ENCODE peak calls at places on chromosomes 4 and X, in nine cellular contexts. One of them, this sample, is unnamed.

GRCh38 chr4:38678078-38678477 is 14.1 kb downstream of the KLF3 start:
- DNase-seq in hepatocyte: no peak
- DNase-seq in GM23338: no peak
- DNase-seq in HCT116: no peak
- DNase-seq in OCI-LY7: no peak
- DNase-seq in MM.1S: no peak
- DNase-seq in neural progenitor cell: no peak
- DNase-seq in SK-N-SH: no peak
- DNase-seq in PC-3: no peak
- DNase-seq in this sample: peak

GRCh38 chr4:53781614-53782467 is 190.6 kb upstream of the LNX1 start:
- DNase-seq in PC-3: peak
- DNase-seq in neural progenitor cell: no peak
- DNase-seq in OCI-LY7: no peak
- DNase-seq in MM.1S: no peak
- DNase-seq in hepatocyte: no peak
- DNase-seq in GM23338: no peak
- DNase-seq in SK-N-SH: no peak
- DNase-seq in HCT116: no peak
- DNase-seq in this sample: no peak

GRCh38 chrX:340121-340520 is 21.5 kb upstream of the GTPBP6 start:
- DNase-seq in OCI-LY7: no peak
- DNase-seq in neural progenitor cell: no peak
- DNase-seq in HCT116: no peak
- DNase-seq in GM23338: no peak
- DNase-seq in hepatocyte: no peak
- DNase-seq in SK-N-SH: no peak
- DNase-seq in PC-3: no peak
- DNase-seq in MM.1S: no peak
- DNase-seq in this sample: no peak

GRCh38 chr4:142222127-142222526 is 585.7 kb downstream of the IL15 start:
- DNase-seq in SK-N-SH: no peak
- DNase-seq in OCI-LY7: no peak
- DNase-seq in GM23338: no peak
- DNase-seq in MM.1S: no peak
- DNase-seq in neural progenitor cell: no peak
- DNase-seq in HCT116: no peak
- DNase-seq in hepatocyte: no peak
- DNase-seq in PC-3: peak
- DNase-seq in this sample: peak

GRCh38 chr4:141352775-141353544 is 132.3 kb downstream of the ZNF330 start:
- DNase-seq in HCT116: no peak
- DNase-seq in PC-3: peak
- DNase-seq in OCI-LY7: no peak
- DNase-seq in SK-N-SH: no peak
- DNase-seq in MM.1S: no peak
- DNase-seq in hepatocyte: no peak
- DNase-seq in GM23338: peak
- DNase-seq in neural progenitor cell: peak
- DNase-seq in this sample: peak

GRCh38 chrX:152601848-152602616 is 35.7 kb upstream of the GABRQ start:
- DNase-seq in neural progenitor cell: peak
- DNase-seq in MM.1S: no peak
- DNase-seq in PC-3: peak
- DNase-seq in GM23338: peak
- DNase-seq in SK-N-SH: peak
- DNase-seq in hepatocyte: no peak
- DNase-seq in HCT116: peak
- DNase-seq in OCI-LY7: peak
- DNase-seq in this sample: peak

GRCh38 chr4:1752284-1753041 is 31.1 kb downstream of the TACC3 start:
- DNase-seq in GM23338: peak
- DNase-seq in PC-3: no peak
- DNase-seq in MM.1S: no peak
- DNase-seq in hepatocyte: no peak
- DNase-seq in SK-N-SH: no peak
- DNase-seq in HCT116: no peak
- DNase-seq in OCI-LY7: no peak
- DNase-seq in neural progenitor cell: no peak
- DNase-seq in this sample: no peak

GRCh38 chr4:3047464-3048286 is 26.7 kb downstream of the HTT-AS start:
- DNase-seq in HCT116: peak
- DNase-seq in GM23338: peak
- DNase-seq in hepatocyte: peak
- DNase-seq in PC-3: peak
- DNase-seq in MM.1S: peak
- DNase-seq in neural progenitor cell: peak
- DNase-seq in OCI-LY7: peak
- DNase-seq in SK-N-SH: peak
- DNase-seq in this sample: peak

GRCh38 chrX:80486299-80486698 is 66.1 kb downstream of the TENT5D start:
- DNase-seq in GM23338: no peak
- DNase-seq in OCI-LY7: no peak
- DNase-seq in neural progenitor cell: no peak
- DNase-seq in PC-3: no peak
- DNase-seq in HCT116: no peak
- DNase-seq in MM.1S: no peak
- DNase-seq in SK-N-SH: no peak
- DNase-seq in hepatocyte: no peak
- DNase-seq in this sample: no peak

GRCh38 chr4:53196195-53196641 is 169.6 kb downstream of the SCFD2 start:
- DNase-seq in PC-3: no peak
- DNase-seq in SK-N-SH: peak
- DNase-seq in GM23338: no peak
- DNase-seq in HCT116: no peak
- DNase-seq in hepatocyte: peak
- DNase-seq in MM.1S: no peak
- DNase-seq in neural progenitor cell: no peak
- DNase-seq in OCI-LY7: no peak
- DNase-seq in this sample: peak

DNA sequence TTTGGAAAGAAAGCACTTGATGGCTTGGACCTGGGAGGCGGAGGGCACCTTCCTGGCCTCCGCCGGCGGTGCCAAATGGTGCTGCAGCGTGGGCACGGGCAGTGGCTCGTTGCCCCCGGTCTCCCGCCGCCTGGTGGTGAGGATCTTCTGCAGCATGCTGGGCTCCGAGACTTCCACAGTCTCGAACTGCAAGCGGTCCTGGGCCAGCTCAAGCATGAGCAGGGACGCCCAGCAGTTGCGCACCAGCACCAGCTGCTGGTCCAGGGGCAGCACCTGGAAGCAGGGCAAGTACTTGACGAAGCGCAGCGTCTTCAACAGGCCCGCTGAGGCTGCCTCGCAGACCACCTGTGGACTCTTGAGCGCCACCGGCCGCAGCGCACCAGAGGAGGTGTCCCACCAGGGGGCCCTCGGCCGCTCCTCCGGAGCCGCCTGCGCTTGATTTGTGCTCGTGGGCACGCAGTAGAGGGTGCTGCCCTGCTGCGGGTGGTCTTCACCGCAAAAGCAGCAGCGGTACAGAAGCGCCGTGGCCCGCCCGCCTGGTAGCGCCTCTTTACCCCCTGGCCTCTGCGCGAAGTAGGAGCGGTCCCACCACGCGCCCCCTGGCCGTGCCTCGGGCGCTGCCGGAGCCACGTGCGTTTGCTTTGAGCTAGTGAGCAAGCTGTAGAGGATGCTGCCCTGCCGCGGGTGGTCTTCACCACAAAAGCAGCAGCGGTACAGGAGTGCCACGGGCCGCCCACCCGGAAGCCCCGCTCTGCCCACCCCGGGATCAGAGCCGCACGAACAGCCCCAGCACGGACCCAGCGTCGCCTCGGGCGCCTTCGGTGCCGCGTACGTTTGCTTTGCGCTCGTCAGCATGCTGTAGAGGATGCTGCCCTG is 689 bp downstream of the NR0B1 start:
- DNase-seq in OCI-LY7: no peak
- DNase-seq in MM.1S: no peak
- DNase-seq in PC-3: no peak
- DNase-seq in hepatocyte: peak
- DNase-seq in neural progenitor cell: peak
- DNase-seq in HCT116: no peak
- DNase-seq in GM23338: peak
- DNase-seq in SK-N-SH: peak
- DNase-seq in this sample: peak
- H3K4me2 ChIP-seq in OCI-LY7: no peak
- H3K4me2 ChIP-seq in MM.1S: no peak
- H3K4me2 ChIP-seq in PC-3: no peak
- H3K4me2 ChIP-seq in hepatocyte: peak
- H3K4me2 ChIP-seq in neural progenitor cell: peak
- H3K4me2 ChIP-seq in HCT116: no peak
- H3K4me2 ChIP-seq in GM23338: peak
- H3K4me2 ChIP-seq in SK-N-SH: peak
- H3K4me2 ChIP-seq in this sample: peak

DNA sequence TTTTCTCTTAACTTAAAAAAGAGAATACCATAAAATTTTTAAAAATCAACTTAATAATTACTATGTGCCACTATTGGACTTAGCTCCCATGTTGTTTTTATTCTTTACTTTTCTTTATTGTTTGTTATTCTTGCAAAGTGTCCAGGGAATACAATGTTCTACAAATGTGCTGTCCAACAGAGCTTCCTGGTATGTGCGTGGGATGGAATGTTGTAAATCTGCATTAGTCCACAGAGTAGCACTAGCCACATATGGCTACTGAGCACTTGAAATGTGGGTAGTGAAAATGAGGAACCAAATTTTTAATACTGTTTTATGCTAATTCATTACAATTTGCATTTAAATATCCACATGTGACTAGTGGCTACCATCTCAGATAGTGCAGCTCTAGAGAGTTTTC is 14.3 kb upstream of the CORIN start:
- DNase-seq in PC-3: no peak
- DNase-seq in neural progenitor cell: no peak
- DNase-seq in SK-N-SH: no peak
- DNase-seq in GM23338: no peak
- DNase-seq in HCT116: no peak
- DNase-seq in MM.1S: no peak
- DNase-seq in hepatocyte: no peak
- DNase-seq in OCI-LY7: no peak
- DNase-seq in this sample: peak
- TF ChIP-seq EZH2phosphoT487 in PC-3: no peak
- TF ChIP-seq EZH2phosphoT487 in neural progenitor cell: no peak
- TF ChIP-seq EZH2phosphoT487 in SK-N-SH: no peak
- TF ChIP-seq EZH2phosphoT487 in GM23338: no peak
- TF ChIP-seq EZH2phosphoT487 in HCT116: no peak
- TF ChIP-seq EZH2phosphoT487 in MM.1S: no peak
- TF ChIP-seq EZH2phosphoT487 in hepatocyte: no peak
- TF ChIP-seq EZH2phosphoT487 in OCI-LY7: no peak
- TF ChIP-seq EZH2phosphoT487 in this sample: peak

GRCh38 chr4:112931001-112931400 is 118.5 kb upstream of the ANK2 start:
- DNase-seq in neural progenitor cell: no peak
- DNase-seq in hepatocyte: no peak
- DNase-seq in OCI-LY7: no peak
- DNase-seq in MM.1S: no peak
- DNase-seq in SK-N-SH: no peak
- DNase-seq in PC-3: no peak
- DNase-seq in HCT116: no peak
- DNase-seq in GM23338: no peak
- DNase-seq in this sample: no peak
- H3K4me2 ChIP-seq in neural progenitor cell: no peak
- H3K4me2 ChIP-seq in hepatocyte: no peak
- H3K4me2 ChIP-seq in OCI-LY7: no peak
- H3K4me2 ChIP-seq in MM.1S: no peak
- H3K4me2 ChIP-seq in SK-N-SH: no peak
- H3K4me2 ChIP-seq in PC-3: no peak
- H3K4me2 ChIP-seq in HCT116: no peak
- H3K4me2 ChIP-seq in GM23338: no peak
- H3K4me2 ChIP-seq in this sample: no peak

GRCh38 chrX:46165411-46165810 is 379.8 kb downstream of the ZNF674 start:
- DNase-seq in HCT116: no peak
- DNase-seq in neural progenitor cell: no peak
- DNase-seq in hepatocyte: no peak
- DNase-seq in OCI-LY7: no peak
- DNase-seq in MM.1S: no peak
- DNase-seq in GM23338: no peak
- DNase-seq in PC-3: peak
- DNase-seq in SK-N-SH: no peak
- DNase-seq in this sample: peak
- TF ChIP-seq EZH2phosphoT487 in HCT116: no peak
- TF ChIP-seq EZH2phosphoT487 in neural progenitor cell: no peak
- TF ChIP-seq EZH2phosphoT487 in hepatocyte: no peak
- TF ChIP-seq EZH2phosphoT487 in OCI-LY7: no peak
- TF ChIP-seq EZH2phosphoT487 in MM.1S: no peak
- TF ChIP-seq EZH2phosphoT487 in GM23338: no peak
- TF ChIP-seq EZH2phosphoT487 in PC-3: no peak
- TF ChIP-seq EZH2phosphoT487 in SK-N-SH: no peak
- TF ChIP-seq EZH2phosphoT487 in this sample: no peak

GRCh38 chr4:7281316-7282093 is 89.2 kb downstream of the SORCS2 start:
- DNase-seq in OCI-LY7: no peak
- DNase-seq in MM.1S: no peak
- DNase-seq in hepatocyte: no peak
- DNase-seq in HCT116: no peak
- DNase-seq in SK-N-SH: no peak
- DNase-seq in neural progenitor cell: no peak
- DNase-seq in PC-3: no peak
- DNase-seq in GM23338: no peak
- DNase-seq in this sample: no peak
- H3K4me2 ChIP-seq in OCI-LY7: no peak
- H3K4me2 ChIP-seq in MM.1S: no peak
- H3K4me2 ChIP-seq in hepatocyte: no peak
- H3K4me2 ChIP-seq in HCT116: no peak
- H3K4me2 ChIP-seq in SK-N-SH: no peak
- H3K4me2 ChIP-seq in neural progenitor cell: no peak
- H3K4me2 ChIP-seq in PC-3: no peak
- H3K4me2 ChIP-seq in GM23338: no peak
- H3K4me2 ChIP-seq in this sample: no peak